ENCODE peak calls at places on chromosome 1, in seven cellular contexts. X is suprapubic skin, C is IMR-90, W is vagina, B is body of pancreas, L is endothelial cell of umbilical vein, E is heart left ventricle. G is an unnamed sample.

GRCh38 chr1:2213576-2214505 is 14.3 kb upstream of the SKI start:
- DNase-seq in X (peak; percentile 90), W (no peak), B (peak; percentile 15), L (peak; percentile 48), E (peak; percentile 90), C (peak; percentile 86), G (peak; percentile 84)

GRCh38 chr1:108777839-108778238 is 31.4 kb downstream of the STXBP3 start:
- DNase-seq in X (no peak), L (no peak), B (no peak), C (peak; percentile 3), W (no peak), E (no peak), G (no peak)

GRCh38 chr1:109579044-109579443 is 30.6 kb downstream of the GNAI3 start:
- DNase-seq in E (no peak), X (no peak), B (no peak), C (peak; percentile 46), L (no peak), W (no peak), G (no peak)

GRCh38 chr1:234109840-234110239 is 205.4 kb downstream of the SLC35F3 start:
- DNase-seq in X (no peak), B (no peak), L (no peak), E (no peak), C (no peak), W (no peak), G (no peak)

GRCh38 chr1:195664628-195665027 is 943.6 kb downstream of the KCNT2 start:
- DNase-seq in L (no peak), B (no peak), X (no peak), W (no peak), C (peak; percentile 55), E (no peak), G (no peak)

GRCh38 chr1:18145851-18146618 is 38.4 kb downstream of the IGSF21 start:
- DNase-seq in E (no peak), B (no peak), X (no peak), L (no peak), W (no peak), C (no peak), G (no peak)

GRCh38 chr1:204673909-204674701 is 11.4 kb downstream of the LRRN2 start:
- DNase-seq in C (no peak), L (no peak), E (no peak), W (no peak), X (no peak), B (no peak), G (no peak)

GRCh38 chr1:221708987-221709386 is 32.9 kb downstream of the DUSP10 start:
- DNase-seq in X (no peak), C (peak; percentile 89), B (peak; percentile 80), E (peak; percentile 26), W (no peak), L (peak; percentile 13), G (peak; percentile 67)

GRCh38 chr1:174497461-174497860 is 49.7 kb downstream of the GPR52 start:
- DNase-seq in B (no peak), W (no peak), L (no peak), C (no peak), E (no peak), X (no peak), G (no peak)

GRCh38 chr1:229857585-229857984 is 209.5 kb upstream of the GALNT2 start:
- DNase-seq in B (no peak), L (no peak), X (no peak), E (no peak), W (no peak), C (no peak), G (no peak)

GRCh38 chr1:63773815-63774616 is at the start of gene ROR1:
- DNase-seq in W (peak; percentile 94), B (peak; percentile 92), E (peak; percentile 89), L (peak; percentile 86), X (peak; percentile 96), C (peak; percentile 76), G (peak; percentile 80)

GRCh38 chr1:27438621-27439061 is 46.2 kb downstream of the GPR3 start:
- DNase-seq in X (no peak), W (no peak), L (no peak), C (no peak), B (no peak), E (no peak), G (no peak)

GRCh38 chr1:27436204-27437159 is 44.1 kb downstream of the GPR3 start:
- DNase-seq in B (no peak), W (no peak), C (peak; percentile 60), L (peak; percentile 69), E (peak; percentile 30), X (no peak), G (no peak)

GRCh38 chr1:27430903-27431653 is 38.7 kb downstream of the GPR3 start:
- DNase-seq in B (no peak), C (peak; percentile 15), X (no peak), E (peak; percentile 44), W (no peak), L (peak; percentile 77), G (peak; percentile 44)

GRCh38 chr1:27439150-27439549 is 46.7 kb downstream of the GPR3 start:
- DNase-seq in L (no peak), X (no peak), B (no peak), E (no peak), C (no peak), W (no peak), G (no peak)

DNA sequence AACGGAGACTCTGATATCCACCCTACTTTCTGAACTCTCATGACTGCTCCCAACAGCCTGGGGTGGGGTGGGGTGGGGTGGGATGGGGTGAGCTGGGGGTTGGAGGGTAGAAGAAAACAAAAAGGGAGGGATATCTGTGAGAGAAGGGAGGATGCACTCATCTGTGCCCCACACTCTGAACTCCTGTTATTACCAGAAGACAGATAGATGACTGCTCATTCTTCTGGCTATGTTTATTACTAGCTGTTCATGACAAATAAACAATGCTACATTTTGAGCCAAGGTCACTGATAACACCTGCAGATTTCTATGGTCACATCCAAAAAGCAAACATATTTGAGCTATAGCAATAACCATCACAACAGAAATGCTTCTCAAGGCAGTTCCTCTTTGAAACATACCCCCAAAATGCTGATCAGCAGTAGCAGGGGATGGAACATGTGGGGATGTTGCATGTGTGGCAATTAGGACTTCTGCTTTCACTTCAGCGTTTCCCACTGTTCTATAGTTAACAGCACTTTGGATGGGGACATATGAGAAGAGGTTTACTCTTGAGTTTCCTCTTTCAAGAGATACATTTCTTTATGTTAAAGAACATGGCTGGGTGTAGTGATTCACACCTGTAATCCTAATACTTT is 43.3 kb downstream of the GPR3 start:
- DNase-seq in W (no peak), B (no peak), E (no peak), L (no peak), C (no peak), X (no peak), G (no peak)
- H3K4me1 ChIP-seq in W (peaks cover 87% of the 10 kb centered on the region), B (peaks cover 75% of the 10 kb centered on the region), E (peaks cover 87% of the 10 kb centered on the region), L (peaks cover 34% of the 10 kb centered on the region), C (peaks cover 30% of the 10 kb centered on the region), X (peaks cover 83% of the 10 kb centered on the region), G (peaks cover 25% of the 10 kb centered on the region)

GRCh38 chr1:47682786-47683350 is 245.0 kb downstream of the FOXD2 start:
- DNase-seq in L (no peak), E (no peak), B (no peak), C (no peak), W (peak; percentile 62), X (peak; percentile 18), G (no peak)

GRCh38 chr1:47681735-47682134 is 243.9 kb downstream of the FOXD2 start:
- DNase-seq in X (peak; percentile 58), E (no peak), B (no peak), L (no peak), C (no peak), W (no peak), G (no peak)

GRCh38 chr1:47684518-47684917 is 246.7 kb downstream of the FOXD2 start:
- DNase-seq in W (peak; percentile 70), C (no peak), L (no peak), E (no peak), B (no peak), X (peak; percentile 50), G (no peak)

GRCh38 chr1:47682198-47682597 is 244.4 kb downstream of the FOXD2 start:
- DNase-seq in L (no peak), X (no peak), E (no peak), W (peak; percentile 64), B (no peak), C (no peak), G (no peak)

DNA sequence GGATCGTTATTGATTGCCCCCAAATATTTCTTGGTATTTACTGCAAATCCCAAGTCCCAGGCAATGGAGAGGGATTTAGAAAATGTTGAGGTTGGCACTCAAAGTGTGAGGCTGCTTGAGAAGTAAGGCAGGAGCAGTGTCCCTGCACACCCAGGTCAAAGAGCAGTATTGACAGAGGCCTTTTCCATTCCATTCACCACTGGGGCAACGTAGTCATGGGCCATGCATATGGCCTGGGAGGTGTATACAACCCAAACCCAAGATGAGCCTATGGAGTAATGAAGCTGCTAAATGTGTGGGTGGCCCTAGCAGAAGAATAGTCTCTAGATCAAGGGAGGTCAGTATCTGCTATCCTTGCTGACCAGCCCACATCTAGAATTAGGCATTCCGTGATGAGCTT is 245.6 kb downstream of the FOXD2 start:
- DNase-seq in W (peak; percentile 52), L (no peak), C (no peak), X (peak; percentile 34), E (no peak), B (no peak), G (no peak)
- TF ChIP-seq POLR2A in W (no peak), L (no peak), C (no peak), X (no peak), E (no peak), B (no peak), G (no peak)

DNA sequence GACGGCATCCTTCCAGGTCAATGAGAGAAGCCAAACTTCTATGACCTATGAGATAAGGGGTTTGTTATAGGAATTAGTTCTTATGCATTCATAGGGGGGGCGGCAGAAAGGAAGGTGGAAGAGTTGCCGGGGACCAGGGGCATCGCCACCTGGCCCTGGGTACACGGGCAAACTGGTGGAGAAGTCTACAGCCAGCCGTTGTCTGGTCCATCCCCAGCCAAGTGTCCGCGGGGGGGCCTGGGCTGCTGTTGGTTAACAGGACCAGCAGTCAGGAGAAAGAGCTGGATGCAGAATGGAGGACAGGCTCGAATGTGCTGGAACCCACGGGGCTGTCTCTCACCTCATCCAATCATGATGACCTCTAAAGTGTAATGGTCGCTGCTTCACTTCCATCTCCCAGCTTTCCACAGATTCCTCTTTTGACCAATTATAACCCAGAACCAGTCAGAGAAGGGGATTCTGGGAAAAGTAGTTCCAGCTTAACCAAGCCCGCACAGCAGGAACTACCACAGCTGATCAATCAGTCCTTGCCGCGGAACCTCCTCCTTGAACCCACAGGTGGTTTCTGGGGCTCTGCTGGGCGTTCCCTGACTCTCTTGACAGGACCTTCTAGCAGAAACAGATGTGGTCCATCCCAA is 17.8 kb downstream of the TMEM51 start:
- DNase-seq in W (no peak), L (no peak), E (no peak), C (no peak), B (no peak), X (no peak), G (no peak)
- H3K4me1 ChIP-seq in W (peaks cover 30% of the 10 kb centered on the region), L (peaks cover 3% of the 10 kb centered on the region), E (peaks cover 8% of the 10 kb centered on the region), C (peaks cover 32% of the 10 kb centered on the region), B (peaks cover 93% of the 10 kb centered on the region), X (peaks cover 16% of the 10 kb centered on the region), G (no peaks in the 10 kb centered on the region)

DNA sequence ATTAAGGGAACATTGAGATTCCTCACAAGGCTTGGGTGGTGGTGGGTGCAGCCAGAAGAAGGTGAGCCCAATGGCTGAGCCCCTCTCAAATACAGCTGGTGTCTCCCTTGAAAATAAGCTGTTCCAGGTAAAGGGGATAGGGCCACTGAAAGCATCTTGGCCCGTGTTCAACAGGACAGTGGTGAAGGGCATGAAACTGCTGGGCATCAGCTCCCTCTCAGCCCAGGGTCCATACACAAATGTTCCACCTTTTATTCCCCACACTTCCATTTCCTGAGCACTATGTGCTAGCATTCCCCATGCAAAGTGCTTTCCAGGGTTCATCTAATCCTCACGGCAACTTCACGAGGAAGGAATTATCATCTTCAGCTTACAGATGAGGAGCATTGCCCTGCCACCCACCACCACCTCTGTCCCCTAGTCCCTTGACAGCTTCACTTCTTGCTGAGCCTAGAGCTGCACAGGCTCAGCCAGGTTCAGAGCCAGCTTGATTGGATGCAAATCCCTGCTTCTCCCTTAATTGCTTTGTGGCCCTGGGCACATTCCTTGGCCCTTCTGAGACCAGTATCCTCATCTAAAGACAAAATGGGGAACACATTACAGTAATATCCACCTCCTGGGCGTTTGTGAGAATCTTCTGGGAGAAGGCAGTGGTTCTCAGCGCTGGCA is 9.6 kb downstream of the TAGLN2 start:
- DNase-seq in E (no peak), W (no peak), B (no peak), X (no peak), L (peak; percentile 13), C (no peak), G (no peak)
- TF ChIP-seq POLR2A in E (no peak), W (no peak), B (no peak), X (no peak), L (no peak), C (no peak), G (no peak)

G was measured in breast epithelium.